ENCODE peak calls at places on chromosome 20, in six cellular contexts. I is IMR-90, S is H9, T is neuronal stem cell, B is trophoblast cell, X is mesenchymal stem cell. K is an unnamed sample.

GRCh38 chr20:32681175-32682084 is 7.7 kb upstream of the C20orf203 start:
- DNase-seq in I (peak; percentile 17), T (no peak), S (peak; percentile 83), X (peak; percentile 58), B (peak; percentile 30), K (peak; percentile 89)

GRCh38 chr20:57480444-57481152 is 44.3 kb downstream of the CTCFL start:
- DNase-seq in I (no peak), B (no peak), S (no peak), T (no peak), X (no peak), K (no peak)

GRCh38 chr20:60528141-60528540 is 569.9 kb downstream of the CDH26 start:
- DNase-seq in X (no peak), T (no peak), S (no peak), I (peak; percentile 11), B (no peak), K (peak; percentile 8)

GRCh38 chr20:56504373-56505005 is 20.1 kb upstream of the FAM209A start:
- DNase-seq in B (no peak), S (peak; percentile 37), T (no peak), X (peak; percentile 6), I (no peak), K (peak; percentile 16)

GRCh38 chr20:17680836-17681740 is 954 bp downstream of the RRBP1 start:
- DNase-seq in S (peak; percentile 80), X (peak; percentile 74), B (peak; percentile 70), T (peak; percentile 72), I (peak; percentile 63), K (peak; percentile 80)

GRCh38 chr20:43942213-43942590 is 27.6 kb downstream of the TOX2 start:
- DNase-seq in I (no peak), X (no peak), S (no peak), T (no peak), B (no peak), K (no peak)

GRCh38 chr20:20827992-20828597 is 115.7 kb upstream of the RALGAPA2 start:
- DNase-seq in X (no peak), B (no peak), T (no peak), I (no peak), S (no peak), K (no peak)

GRCh38 chr20:63413963-63414684 is 53.0 kb upstream of the CHRNA4 start:
- DNase-seq in T (no peak), X (no peak), S (no peak), B (no peak), I (no peak), K (no peak)

GRCh38 chr20:8124639-8125038 is 7.4 kb upstream of the PLCB1 start:
- DNase-seq in T (no peak), I (peak; percentile 46), B (no peak), S (no peak), X (no peak), K (no peak)

GRCh38 chr20:53981752-53982437 is 88.5 kb downstream of the BCAS1 start:
- DNase-seq in X (no peak), B (no peak), I (no peak), S (no peak), T (no peak), K (no peak)

GRCh38 chr20:36218380-36219064 is 17.8 kb upstream of the AAR2 start:
- DNase-seq in I (no peak), B (no peak), X (no peak), T (no peak), S (no peak), K (no peak)

GRCh38 chr20:18729426-18729825 is 84.2 kb upstream of the SCP2D1 start:
- DNase-seq in X (no peak), B (no peak), T (no peak), S (no peak), I (no peak), K (no peak)

GRCh38 chr20:38460040-38460623 is 12.5 kb upstream of the RALGAPB start:
- DNase-seq in I (peak; percentile 81), T (no peak), B (peak; percentile 24), X (peak; percentile 80), S (no peak), K (no peak)

GRCh38 chr20:57432874-57433491 is 41.8 kb downstream of the RBM38 start:
- DNase-seq in B (no peak), S (no peak), I (no peak), X (peak; percentile 8), T (no peak), K (no peak)

GRCh38 chr20:2690718-2691117 is 1.9 kb upstream of the EBF4 start:
- DNase-seq in B (no peak), S (no peak), I (no peak), T (no peak), X (no peak), K (no peak)

GRCh38 chr20:62305149-62305764 is 2.5 kb downstream of the ADRM1 start:
- DNase-seq in I (no peak), B (no peak), S (no peak), X (peak; percentile 15), T (no peak), K (peak; percentile 24)

GRCh38 chr20:32141465-32141980 is 32.0 kb downstream of the TM9SF4 start:
- DNase-seq in B (no peak), X (no peak), S (no peak), I (no peak), T (no peak), K (no peak)

GRCh38 chr20:18705906-18706305 is 107.7 kb upstream of the SCP2D1 start:
- DNase-seq in I (peak; percentile 40), X (peak; percentile 53), S (no peak), T (no peak), B (no peak), K (no peak)

GRCh38 chr20:3935295-3935955 is 46.2 kb downstream of the PANK2 start:
- DNase-seq in I (no peak), B (no peak), X (peak; percentile 38), S (no peak), T (no peak), K (no peak)
- H3K4me1 ChIP-seq in I (peaks cover 12% of the 10 kb centered on the region), B (no peaks in the 10 kb centered on the region), X (peaks cover 19% of the 10 kb centered on the region), S (no peaks in the 10 kb centered on the region), T (no peaks in the 10 kb centered on the region), K (no peaks in the 10 kb centered on the region)

DNA sequence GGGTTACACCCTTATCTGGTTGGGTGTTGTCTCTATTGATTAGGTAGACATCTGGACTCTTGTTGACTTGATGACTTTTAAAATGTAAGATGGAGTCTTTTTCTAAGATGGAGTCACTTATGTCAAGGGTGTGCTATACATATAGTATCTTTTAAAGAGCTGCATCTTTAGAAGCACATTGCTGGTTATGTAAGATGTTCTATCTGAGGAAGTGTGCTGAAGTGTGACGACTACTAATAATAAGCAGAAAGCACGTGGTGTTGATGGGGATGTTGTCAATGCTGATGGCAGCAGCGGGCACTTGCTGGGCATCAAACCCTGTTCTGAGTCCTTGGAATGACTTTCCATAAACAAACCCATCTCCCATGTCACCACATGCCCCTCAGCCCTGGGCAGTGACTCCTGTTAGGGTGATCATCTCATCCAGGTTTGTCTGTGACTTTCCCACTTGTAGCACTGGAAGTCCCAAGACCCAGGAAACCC is 229.6 kb downstream of the EYA2 start:
- DNase-seq in T (no peak), I (no peak), X (no peak), S (no peak), B (no peak), K (no peak)
- H3K23ac ChIP-seq in T (no peak overlapping the region), I (peak overlapping the region; percentile 92), X (no peak overlapping the region), S (no peak overlapping the region), B (no peak overlapping the region), K (no peak overlapping the region)

GRCh38 chr20:48751871-48752270 is 75.9 kb downstream of the PREX1 start:
- DNase-seq in T (no peak), I (no peak), S (no peak), B (no peak), X (no peak), K (no peak)

GRCh38 chr20:48749437-48749836 is 78.4 kb downstream of the PREX1 start:
- DNase-seq in B (no peak), I (no peak), S (no peak), T (no peak), X (no peak), K (no peak)

GRCh38 chr20:48752963-48753362 is 74.8 kb downstream of the PREX1 start:
- DNase-seq in T (no peak), I (no peak), X (no peak), S (no peak), B (no peak), K (no peak)

GRCh38 chr20:48750376-48750775 is 77.4 kb downstream of the PREX1 start:
- DNase-seq in S (no peak), B (no peak), T (no peak), X (no peak), I (no peak), K (no peak)

DNA sequence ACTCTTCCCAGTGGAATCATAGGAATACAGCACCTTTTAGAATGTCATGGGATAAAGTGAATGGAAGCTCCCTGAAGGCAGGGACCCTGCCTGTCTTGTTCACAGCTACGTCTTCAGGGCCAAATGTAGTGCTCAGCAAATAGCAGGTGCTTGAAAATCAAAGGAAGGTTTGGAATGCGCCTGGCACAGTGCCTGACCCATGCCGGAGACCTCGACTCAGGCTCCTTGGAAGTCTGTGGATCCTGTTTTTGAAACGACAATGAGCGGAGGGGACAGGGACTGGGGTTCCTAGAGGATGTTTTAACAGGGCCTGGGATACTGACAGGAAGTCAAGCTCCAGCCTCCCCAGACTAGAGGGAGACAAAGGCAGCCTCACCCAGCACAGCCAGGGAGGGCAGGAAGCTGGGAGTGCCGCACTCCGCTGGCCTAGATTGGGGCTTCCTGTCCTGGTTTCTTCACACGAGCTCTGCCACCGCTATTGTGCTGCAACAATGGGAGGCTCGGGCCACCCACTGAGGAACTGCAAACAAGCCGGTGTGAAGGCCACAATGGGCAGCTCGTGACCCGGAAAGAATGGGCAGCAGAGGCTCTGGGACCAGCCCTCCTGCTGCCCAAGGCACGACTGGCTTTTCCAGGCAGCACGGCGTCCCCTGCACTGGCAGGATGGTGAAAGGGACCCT is 76.7 kb downstream of the PREX1 start:
- DNase-seq in X (no peak), I (no peak), B (no peak), T (peak; percentile 92), S (peak; percentile 94), K (peak; percentile 95)
- H3K4me1 ChIP-seq in X (peaks cover 16% of the 10 kb centered on the region), I (no peaks in the 10 kb centered on the region), B (peaks cover 4% of the 10 kb centered on the region), T (peaks cover 14% of the 10 kb centered on the region), S (peaks cover 13% of the 10 kb centered on the region), K (peaks cover 14% of the 10 kb centered on the region)

GRCh38 chr20:50891138-50891537 is 40.1 kb downstream of the ADNP start:
- DNase-seq in T (no peak), S (no peak), B (no peak), X (peak; percentile 51), I (peak; percentile 74), K (no peak)

GRCh38 chr20:50883856-50884255 is 47.4 kb downstream of the ADNP start:
- DNase-seq in B (no peak), T (no peak), S (no peak), X (no peak), I (no peak), K (no peak)

GRCh38 chr20:50885068-50885467 is 46.2 kb downstream of the ADNP start:
- DNase-seq in I (no peak), B (no peak), X (no peak), S (no peak), T (no peak), K (no peak)

GRCh38 chr20:50885781-50886180 is 45.5 kb downstream of the ADNP start:
- DNase-seq in I (no peak), B (no peak), T (no peak), X (no peak), S (no peak), K (no peak)

DNA sequence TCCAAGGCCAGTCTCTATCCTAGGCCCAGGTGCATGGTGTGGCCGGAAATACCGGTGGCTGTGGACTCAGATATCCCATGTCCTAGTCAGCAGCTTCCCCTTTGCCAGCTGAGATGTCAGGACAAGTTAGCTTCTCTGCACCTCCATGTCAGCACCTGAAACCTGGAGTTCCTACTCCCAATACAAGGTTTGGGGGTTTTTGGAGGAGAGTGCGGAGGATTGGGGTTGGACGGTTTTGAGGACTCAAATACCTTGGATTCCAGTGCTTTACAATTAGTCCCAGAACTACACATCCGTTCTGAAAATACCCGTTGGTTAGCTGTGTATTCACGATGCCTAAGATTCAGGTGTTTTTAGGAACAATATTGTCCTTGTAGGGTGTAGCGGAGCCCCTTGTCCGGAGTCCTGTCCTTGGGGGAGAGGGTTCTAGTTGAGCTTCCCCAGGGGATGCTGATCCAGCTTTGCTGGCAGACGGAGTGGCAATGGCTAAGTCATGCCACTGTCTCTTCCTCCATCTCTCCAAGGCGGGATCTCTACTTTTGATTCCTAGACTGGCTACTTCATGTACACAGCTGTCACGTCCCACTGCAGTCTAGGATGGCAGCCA is 45.0 kb downstream of the ADNP start:
- DNase-seq in I (no peak), T (no peak), S (no peak), B (no peak), X (no peak), K (no peak)
- H3K23ac ChIP-seq in I (no peak overlapping the region), T (no peak overlapping the region), S (no peak overlapping the region), B (no peak overlapping the region), X (no peak overlapping the region), K (no peak overlapping the region)

K was measured in mesendoderm.